ENCODE peak calls at places on chromosomes 7 and 10, in eight cellular contexts. One of them, this sample, is unnamed.

GRCh38 chr7:27364344-27364758 is 121.7 kb downstream of the EVX1 start:
- DNase-seq in left cardiac atrium: peak
- DNase-seq in stomach: peak
- DNase-seq in fibroblast of mammary gland: peak
- DNase-seq in CD8-positive, alpha-beta memory T cell: no peak
- DNase-seq in tibial artery: peak
- DNase-seq in caudate nucleus: no peak
- DNase-seq in activated naive CD4-positive, alpha-beta T cell: no peak
- DNase-seq in this sample: peak

GRCh38 chr10:95784279-95784913 is 28.4 kb downstream of the ENTPD1 start:
- DNase-seq in left cardiac atrium: no peak
- DNase-seq in stomach: no peak
- DNase-seq in fibroblast of mammary gland: no peak
- DNase-seq in CD8-positive, alpha-beta memory T cell: no peak
- DNase-seq in tibial artery: no peak
- DNase-seq in caudate nucleus: no peak
- DNase-seq in activated naive CD4-positive, alpha-beta T cell: no peak
- DNase-seq in this sample: no peak

GRCh38 chr10:78640981-78641646 is 427.7 kb upstream of the ZMIZ1 start:
- DNase-seq in left cardiac atrium: no peak
- DNase-seq in stomach: no peak
- DNase-seq in fibroblast of mammary gland: no peak
- DNase-seq in CD8-positive, alpha-beta memory T cell: no peak
- DNase-seq in tibial artery: peak
- DNase-seq in caudate nucleus: no peak
- DNase-seq in activated naive CD4-positive, alpha-beta T cell: no peak
- DNase-seq in this sample: no peak

GRCh38 chr10:77458986-77459590 is 178.5 kb downstream of the KCNMA1 start:
- DNase-seq in left cardiac atrium: no peak
- DNase-seq in stomach: no peak
- DNase-seq in fibroblast of mammary gland: no peak
- DNase-seq in CD8-positive, alpha-beta memory T cell: no peak
- DNase-seq in tibial artery: no peak
- DNase-seq in caudate nucleus: no peak
- DNase-seq in activated naive CD4-positive, alpha-beta T cell: no peak
- DNase-seq in this sample: no peak

GRCh38 chr7:111855842-111856227 is 293.5 kb upstream of the IMMP2L start:
- DNase-seq in left cardiac atrium: no peak
- DNase-seq in stomach: no peak
- DNase-seq in fibroblast of mammary gland: peak
- DNase-seq in CD8-positive, alpha-beta memory T cell: no peak
- DNase-seq in tibial artery: no peak
- DNase-seq in caudate nucleus: no peak
- DNase-seq in activated naive CD4-positive, alpha-beta T cell: no peak
- DNase-seq in this sample: no peak

GRCh38 chr7:27714831-27715444 is 25.0 kb upstream of the TAX1BP1 start:
- DNase-seq in left cardiac atrium: no peak
- DNase-seq in stomach: no peak
- DNase-seq in fibroblast of mammary gland: peak
- DNase-seq in CD8-positive, alpha-beta memory T cell: no peak
- DNase-seq in tibial artery: no peak
- DNase-seq in caudate nucleus: no peak
- DNase-seq in activated naive CD4-positive, alpha-beta T cell: no peak
- DNase-seq in this sample: no peak

GRCh38 chr7:25672476-25672875 is 444.2 kb upstream of the NPVF start:
- DNase-seq in left cardiac atrium: no peak
- DNase-seq in stomach: no peak
- DNase-seq in fibroblast of mammary gland: no peak
- DNase-seq in CD8-positive, alpha-beta memory T cell: no peak
- DNase-seq in tibial artery: no peak
- DNase-seq in caudate nucleus: no peak
- DNase-seq in activated naive CD4-positive, alpha-beta T cell: no peak
- DNase-seq in this sample: no peak

GRCh38 chr10:72875250-72876055 is 18.1 kb upstream of the OIT3 start:
- DNase-seq in left cardiac atrium: no peak
- DNase-seq in stomach: no peak
- DNase-seq in fibroblast of mammary gland: peak
- DNase-seq in CD8-positive, alpha-beta memory T cell: no peak
- DNase-seq in tibial artery: no peak
- DNase-seq in caudate nucleus: no peak
- DNase-seq in activated naive CD4-positive, alpha-beta T cell: no peak
- DNase-seq in this sample: no peak

GRCh38 chr7:17625038-17625437 is 315.3 kb downstream of the SNX13 start:
- DNase-seq in left cardiac atrium: no peak
- DNase-seq in stomach: no peak
- DNase-seq in fibroblast of mammary gland: peak
- DNase-seq in CD8-positive, alpha-beta memory T cell: no peak
- DNase-seq in tibial artery: no peak
- DNase-seq in caudate nucleus: no peak
- DNase-seq in activated naive CD4-positive, alpha-beta T cell: no peak
- DNase-seq in this sample: peak

GRCh38 chr10:103879831-103880230 is 24.5 kb upstream of the SH3PXD2A start:
- DNase-seq in left cardiac atrium: no peak
- DNase-seq in stomach: no peak
- DNase-seq in fibroblast of mammary gland: no peak
- DNase-seq in CD8-positive, alpha-beta memory T cell: no peak
- DNase-seq in tibial artery: no peak
- DNase-seq in caudate nucleus: no peak
- DNase-seq in activated naive CD4-positive, alpha-beta T cell: no peak
- DNase-seq in this sample: no peak

GRCh38 chr7:67302113-67303039 is 305.7 kb downstream of the TYW1 start:
- DNase-seq in left cardiac atrium: peak
- DNase-seq in stomach: peak
- DNase-seq in fibroblast of mammary gland: peak
- DNase-seq in CD8-positive, alpha-beta memory T cell: peak
- DNase-seq in tibial artery: peak
- DNase-seq in caudate nucleus: peak
- DNase-seq in activated naive CD4-positive, alpha-beta T cell: peak
- DNase-seq in this sample: peak

GRCh38 chr10:3869036-3869435 is 84.0 kb upstream of the KLF6 start:
- DNase-seq in left cardiac atrium: no peak
- DNase-seq in stomach: no peak
- DNase-seq in fibroblast of mammary gland: peak
- DNase-seq in CD8-positive, alpha-beta memory T cell: no peak
- DNase-seq in tibial artery: no peak
- DNase-seq in caudate nucleus: no peak
- DNase-seq in activated naive CD4-positive, alpha-beta T cell: no peak
- DNase-seq in this sample: no peak

GRCh38 chr10:71272122-71272771 is 46.8 kb upstream of the SLC29A3 start:
- DNase-seq in left cardiac atrium: no peak
- DNase-seq in stomach: no peak
- DNase-seq in fibroblast of mammary gland: peak
- DNase-seq in CD8-positive, alpha-beta memory T cell: no peak
- DNase-seq in tibial artery: no peak
- DNase-seq in caudate nucleus: no peak
- DNase-seq in activated naive CD4-positive, alpha-beta T cell: no peak
- DNase-seq in this sample: peak

GRCh38 chr10:121481222-121481621 is 117.0 kb downstream of the FGFR2 start:
- DNase-seq in left cardiac atrium: no peak
- DNase-seq in stomach: no peak
- DNase-seq in fibroblast of mammary gland: no peak
- DNase-seq in CD8-positive, alpha-beta memory T cell: no peak
- DNase-seq in tibial artery: no peak
- DNase-seq in caudate nucleus: no peak
- DNase-seq in activated naive CD4-positive, alpha-beta T cell: no peak
- DNase-seq in this sample: no peak

GRCh38 chr7:53684693-53685092 is 649.3 kb downstream of the POM121L12 start:
- DNase-seq in left cardiac atrium: no peak
- DNase-seq in stomach: no peak
- DNase-seq in fibroblast of mammary gland: no peak
- DNase-seq in CD8-positive, alpha-beta memory T cell: no peak
- DNase-seq in tibial artery: no peak
- DNase-seq in caudate nucleus: no peak
- DNase-seq in activated naive CD4-positive, alpha-beta T cell: no peak
- DNase-seq in this sample: no peak

GRCh38 chr7:37718585-37718984 is 35.0 kb downstream of the GPR141 start:
- DNase-seq in left cardiac atrium: no peak
- DNase-seq in stomach: no peak
- DNase-seq in fibroblast of mammary gland: no peak
- DNase-seq in CD8-positive, alpha-beta memory T cell: no peak
- DNase-seq in tibial artery: no peak
- DNase-seq in caudate nucleus: no peak
- DNase-seq in activated naive CD4-positive, alpha-beta T cell: no peak
- DNase-seq in this sample: no peak

GRCh38 chr10:17229967-17230682 is 2.1 kb downstream of the VIM start:
- DNase-seq in left cardiac atrium: peak
- DNase-seq in stomach: peak
- DNase-seq in fibroblast of mammary gland: peak
- DNase-seq in CD8-positive, alpha-beta memory T cell: peak
- DNase-seq in tibial artery: peak
- DNase-seq in caudate nucleus: no peak
- DNase-seq in activated naive CD4-positive, alpha-beta T cell: peak
- DNase-seq in this sample: no peak

GRCh38 chr10:117678106-117678505 is 135.6 kb downstream of the EMX2 start:
- DNase-seq in left cardiac atrium: no peak
- DNase-seq in stomach: no peak
- DNase-seq in fibroblast of mammary gland: peak
- DNase-seq in CD8-positive, alpha-beta memory T cell: no peak
- DNase-seq in tibial artery: no peak
- DNase-seq in caudate nucleus: no peak
- DNase-seq in activated naive CD4-positive, alpha-beta T cell: no peak
- DNase-seq in this sample: no peak

GRCh38 chr10:119620241-119620753 is 23.5 kb upstream of the TIAL1 start:
- DNase-seq in left cardiac atrium: no peak
- DNase-seq in stomach: no peak
- DNase-seq in fibroblast of mammary gland: peak
- DNase-seq in CD8-positive, alpha-beta memory T cell: no peak
- DNase-seq in tibial artery: no peak
- DNase-seq in caudate nucleus: no peak
- DNase-seq in activated naive CD4-positive, alpha-beta T cell: no peak
- DNase-seq in this sample: peak

GRCh38 chr10:49837096-49837495 is 75.0 kb upstream of the OGDHL start:
- DNase-seq in left cardiac atrium: no peak
- DNase-seq in stomach: no peak
- DNase-seq in fibroblast of mammary gland: peak
- DNase-seq in CD8-positive, alpha-beta memory T cell: no peak
- DNase-seq in tibial artery: no peak
- DNase-seq in caudate nucleus: no peak
- DNase-seq in activated naive CD4-positive, alpha-beta T cell: no peak
- DNase-seq in this sample: no peak

GRCh38 chr10:30197186-30197585 is 137.8 kb upstream of the JCAD start:
- DNase-seq in left cardiac atrium: no peak
- DNase-seq in stomach: no peak
- DNase-seq in fibroblast of mammary gland: no peak
- DNase-seq in CD8-positive, alpha-beta memory T cell: no peak
- DNase-seq in tibial artery: no peak
- DNase-seq in caudate nucleus: no peak
- DNase-seq in activated naive CD4-positive, alpha-beta T cell: no peak
- DNase-seq in this sample: no peak

GRCh38 chr10:118210276-118210675 is 131.8 kb downstream of the FAM204A start:
- DNase-seq in left cardiac atrium: no peak
- DNase-seq in stomach: no peak
- DNase-seq in fibroblast of mammary gland: peak
- DNase-seq in CD8-positive, alpha-beta memory T cell: no peak
- DNase-seq in tibial artery: no peak
- DNase-seq in caudate nucleus: no peak
- DNase-seq in activated naive CD4-positive, alpha-beta T cell: no peak
- DNase-seq in this sample: no peak

GRCh38 chr10:50331486-50331885 is 80.2 kb upstream of the ASAH2 start:
- DNase-seq in left cardiac atrium: no peak
- DNase-seq in stomach: no peak
- DNase-seq in fibroblast of mammary gland: no peak
- DNase-seq in CD8-positive, alpha-beta memory T cell: no peak
- DNase-seq in tibial artery: no peak
- DNase-seq in caudate nucleus: no peak
- DNase-seq in activated naive CD4-positive, alpha-beta T cell: no peak
- DNase-seq in this sample: no peak

GRCh38 chr7:18352339-18353255 is 143.0 kb upstream of the HDAC9 start:
- DNase-seq in left cardiac atrium: peak
- DNase-seq in stomach: peak
- DNase-seq in fibroblast of mammary gland: peak
- DNase-seq in CD8-positive, alpha-beta memory T cell: no peak
- DNase-seq in tibial artery: no peak
- DNase-seq in caudate nucleus: no peak
- DNase-seq in activated naive CD4-positive, alpha-beta T cell: no peak
- DNase-seq in this sample: peak

GRCh38 chr10:112369495-112370423 is 4.2 kb upstream of the ACSL5 start:
- DNase-seq in left cardiac atrium: no peak
- DNase-seq in stomach: no peak
- DNase-seq in fibroblast of mammary gland: no peak
- DNase-seq in CD8-positive, alpha-beta memory T cell: no peak
- DNase-seq in tibial artery: no peak
- DNase-seq in caudate nucleus: no peak
- DNase-seq in activated naive CD4-positive, alpha-beta T cell: no peak
- DNase-seq in this sample: no peak

GRCh38 chr10:117461766-117462423 is 80.7 kb upstream of the EMX2 start:
- DNase-seq in left cardiac atrium: peak
- DNase-seq in stomach: no peak
- DNase-seq in fibroblast of mammary gland: peak
- DNase-seq in CD8-positive, alpha-beta memory T cell: no peak
- DNase-seq in tibial artery: peak
- DNase-seq in caudate nucleus: no peak
- DNase-seq in activated naive CD4-positive, alpha-beta T cell: no peak
- DNase-seq in this sample: peak

This sample was measured in HS-5.